ENCODE peak calls at places on chromosomes 5 and 9, in five cellular contexts. One of them, this sample, is unnamed.

GRCh38 chr5:73228052-73228451 is 55.1 kb downstream of the TMEM174 start:
- DNase-seq in H1: no peak
- DNase-seq in H9: no peak
- DNase-seq in trophoblast cell: no peak
- DNase-seq in neuronal stem cell: no peak
- DNase-seq in this sample: no peak

GRCh38 chr5:107557051-107557658 is 113.6 kb downstream of the EFNA5 start:
- DNase-seq in H1: no peak
- DNase-seq in H9: peak; percentile 71
- DNase-seq in trophoblast cell: peak; percentile 99
- DNase-seq in neuronal stem cell: no peak
- DNase-seq in this sample: peak; percentile 72

GRCh38 chr5:10735569-10736255 is 25.3 kb downstream of the DAP start:
- DNase-seq in H1: no peak
- DNase-seq in H9: no peak
- DNase-seq in trophoblast cell: no peak
- DNase-seq in neuronal stem cell: no peak
- DNase-seq in this sample: no peak

GRCh38 chr5:144206136-144206535 is 35.5 kb downstream of the KCTD16 start:
- DNase-seq in H1: no peak
- DNase-seq in H9: no peak
- DNase-seq in trophoblast cell: no peak
- DNase-seq in neuronal stem cell: no peak
- DNase-seq in this sample: peak; percentile 5

GRCh38 chr5:169107316-169107715 is 193.6 kb downstream of the SLIT3 start:
- DNase-seq in H1: no peak
- DNase-seq in H9: no peak
- DNase-seq in trophoblast cell: peak; percentile 50
- DNase-seq in neuronal stem cell: no peak
- DNase-seq in this sample: no peak

GRCh38 chr5:154756203-154756870 is 1.2 kb downstream of the LARP1 start:
- DNase-seq in H1: no peak
- DNase-seq in H9: no peak
- DNase-seq in trophoblast cell: peak; percentile 52
- DNase-seq in neuronal stem cell: peak; percentile 24
- DNase-seq in this sample: peak; percentile 45

GRCh38 chr5:140642718-140643117 is 3.5 kb downstream of the TMCO6 start:
- DNase-seq in H1: no peak
- DNase-seq in H9: no peak
- DNase-seq in trophoblast cell: no peak
- DNase-seq in neuronal stem cell: no peak
- DNase-seq in this sample: no peak

GRCh38 chr5:88555658-88556057 is 287.0 kb upstream of the TMEM161B start:
- DNase-seq in H1: peak; percentile 44
- DNase-seq in H9: peak; percentile 33
- DNase-seq in trophoblast cell: no peak
- DNase-seq in neuronal stem cell: peak; percentile 38
- DNase-seq in this sample: no peak

GRCh38 chr9:32265037-32265436 is 119.4 kb upstream of the ACO1 start:
- DNase-seq in H1: no peak
- DNase-seq in H9: no peak
- DNase-seq in trophoblast cell: no peak
- DNase-seq in neuronal stem cell: peak; percentile 14
- DNase-seq in this sample: no peak

GRCh38 chr9:122188369-122188768 is 28.7 kb downstream of the MORN5 start:
- DNase-seq in H1: no peak
- DNase-seq in H9: no peak
- DNase-seq in trophoblast cell: no peak
- DNase-seq in neuronal stem cell: no peak
- DNase-seq in this sample: no peak

DNA sequence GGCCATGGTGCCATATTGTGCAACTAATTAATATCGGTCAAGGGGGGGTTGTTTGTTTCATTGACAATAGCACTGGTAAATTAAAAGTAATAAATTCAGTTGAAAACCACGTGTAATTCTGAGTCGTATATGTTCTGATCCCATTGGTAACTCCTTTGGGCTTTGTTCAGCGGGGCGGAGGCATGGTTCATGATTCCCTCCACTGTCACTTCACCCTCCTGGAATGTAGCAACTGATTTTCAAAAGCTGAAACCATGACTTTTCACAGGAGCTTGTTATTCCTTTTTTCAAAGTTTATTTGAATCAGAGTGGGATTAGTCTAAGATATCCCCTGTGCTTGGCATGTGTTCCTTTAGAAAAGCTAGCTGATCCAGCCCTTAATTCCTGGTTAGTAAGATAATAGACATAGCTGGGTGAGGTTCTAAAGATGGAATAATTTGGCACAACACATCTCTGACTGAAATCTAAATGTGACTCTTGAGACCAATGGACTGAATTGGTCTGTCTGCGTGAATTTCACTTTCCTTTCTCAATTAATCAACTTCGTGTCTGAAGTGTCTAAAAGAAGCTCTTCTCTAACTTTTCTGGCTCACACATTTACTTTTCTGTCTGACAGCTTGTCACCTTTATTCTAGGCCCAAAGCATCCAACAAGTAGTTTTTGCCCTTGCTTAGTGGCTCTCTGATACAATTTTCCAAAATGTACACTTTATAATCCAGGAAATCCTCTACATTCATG is 185.7 kb upstream of the VCAN start:
- DNase-seq in H1: no peak
- DNase-seq in H9: no peak
- DNase-seq in trophoblast cell: no peak
- DNase-seq in neuronal stem cell: no peak
- DNase-seq in this sample: no peak
- H2BK12ac ChIP-seq in H1: no peak overlapping the region
- H2BK12ac ChIP-seq in H9: no peak overlapping the region
- H2BK12ac ChIP-seq in trophoblast cell: no peak overlapping the region
- H2BK12ac ChIP-seq in neuronal stem cell: no peak overlapping the region
- H2BK12ac ChIP-seq in this sample: no peak overlapping the region

GRCh38 chr5:82798676-82799075 is 278.5 kb downstream of the TMEM167A start:
- DNase-seq in H1: no peak
- DNase-seq in H9: no peak
- DNase-seq in trophoblast cell: peak; percentile 14
- DNase-seq in neuronal stem cell: no peak
- DNase-seq in this sample: no peak
- H2BK12ac ChIP-seq in H1: no peak overlapping the region
- H2BK12ac ChIP-seq in H9: no peak overlapping the region
- H2BK12ac ChIP-seq in trophoblast cell: no peak overlapping the region
- H2BK12ac ChIP-seq in neuronal stem cell: no peak overlapping the region
- H2BK12ac ChIP-seq in this sample: no peak overlapping the region

GRCh38 chr5:149608936-149609502 is 27.7 kb downstream of the ARHGEF37 start:
- DNase-seq in H1: no peak
- DNase-seq in H9: no peak
- DNase-seq in trophoblast cell: peak; percentile 82
- DNase-seq in neuronal stem cell: no peak
- DNase-seq in this sample: peak; percentile 40
- H2BK12ac ChIP-seq in H1: no peak overlapping the region
- H2BK12ac ChIP-seq in H9: no peak overlapping the region
- H2BK12ac ChIP-seq in trophoblast cell: no peak overlapping the region
- H2BK12ac ChIP-seq in neuronal stem cell: no peak overlapping the region
- H2BK12ac ChIP-seq in this sample: no peak overlapping the region

GRCh38 chr9:135147938-135148337 is 60.5 kb downstream of the OLFM1 start:
- DNase-seq in H1: no peak
- DNase-seq in H9: no peak
- DNase-seq in trophoblast cell: no peak
- DNase-seq in neuronal stem cell: no peak
- DNase-seq in this sample: no peak
- H2BK12ac ChIP-seq in H1: peak overlapping the region; percentile 50
- H2BK12ac ChIP-seq in H9: no peak overlapping the region
- H2BK12ac ChIP-seq in trophoblast cell: no peak overlapping the region
- H2BK12ac ChIP-seq in neuronal stem cell: no peak overlapping the region
- H2BK12ac ChIP-seq in this sample: no peak overlapping the region

GRCh38 chr9:71541436-71541835 is 226.9 kb downstream of the CEMIP2 start:
- DNase-seq in H1: no peak
- DNase-seq in H9: no peak
- DNase-seq in trophoblast cell: no peak
- DNase-seq in neuronal stem cell: no peak
- DNase-seq in this sample: no peak

GRCh38 chr9:71549023-71549422 is 219.3 kb downstream of the CEMIP2 start:
- DNase-seq in H1: no peak
- DNase-seq in H9: no peak
- DNase-seq in trophoblast cell: no peak
- DNase-seq in neuronal stem cell: no peak
- DNase-seq in this sample: no peak

GRCh38 chr9:71544464-71544863 is 223.8 kb downstream of the CEMIP2 start:
- DNase-seq in H1: no peak
- DNase-seq in H9: no peak
- DNase-seq in trophoblast cell: no peak
- DNase-seq in neuronal stem cell: no peak
- DNase-seq in this sample: no peak
- H2BK12ac ChIP-seq in H1: no peak overlapping the region
- H2BK12ac ChIP-seq in H9: no peak overlapping the region
- H2BK12ac ChIP-seq in trophoblast cell: no peak overlapping the region
- H2BK12ac ChIP-seq in neuronal stem cell: no peak overlapping the region
- H2BK12ac ChIP-seq in this sample: no peak overlapping the region

This sample was measured in mesenchymal stem cell.